ENCODE peak calls at places on chromosomes 5 and 9, in nine cellular contexts. One of them, this sample, is unnamed.
A peak's percentile ranks its signal among the peaks of the same experiment; 100 is the strongest.

GRCh38 chr5:143980506-143980905 is 168.5 kb downstream of the HMHB1 start:
- DNase-seq in lung: no peak
- DNase-seq in heart right ventricle: no peak
- DNase-seq in right lobe of liver: no peak
- DNase-seq in breast epithelium: no peak
- DNase-seq in psoas muscle: no peak
- DNase-seq in mammary epithelial cell: no peak
- DNase-seq in A673: no peak
- DNase-seq in mucosa of descending colon: no peak
- DNase-seq in this sample: no peak

GRCh38 chr5:32311404-32312193 is 1.1 kb downstream of the MTMR12 start:
- DNase-seq in A673: peak; percentile 36
- DNase-seq in breast epithelium: no peak
- DNase-seq in psoas muscle: no peak
- DNase-seq in heart right ventricle: no peak
- DNase-seq in lung: no peak
- DNase-seq in right lobe of liver: no peak
- DNase-seq in mucosa of descending colon: no peak
- DNase-seq in mammary epithelial cell: no peak
- DNase-seq in this sample: no peak

GRCh38 chr5:106730912-106731311 is 939.8 kb downstream of the EFNA5 start:
- DNase-seq in lung: no peak
- DNase-seq in mammary epithelial cell: peak; percentile 68
- DNase-seq in A673: no peak
- DNase-seq in mucosa of descending colon: no peak
- DNase-seq in psoas muscle: no peak
- DNase-seq in heart right ventricle: no peak
- DNase-seq in right lobe of liver: no peak
- DNase-seq in breast epithelium: no peak
- DNase-seq in this sample: no peak

GRCh38 chr5:151740336-151740942 is 18.0 kb downstream of the ATOX1 start:
- DNase-seq in heart right ventricle: peak; percentile 70
- DNase-seq in right lobe of liver: no peak
- DNase-seq in breast epithelium: no peak
- DNase-seq in lung: peak; percentile 51
- DNase-seq in mammary epithelial cell: peak; percentile 60
- DNase-seq in mucosa of descending colon: peak; percentile 63
- DNase-seq in A673: peak; percentile 84
- DNase-seq in psoas muscle: peak; percentile 73
- DNase-seq in this sample: peak; percentile 23

GRCh38 chr5:132049093-132049492 is 11.4 kb upstream of the IL3 start:
- DNase-seq in A673: no peak
- DNase-seq in right lobe of liver: no peak
- DNase-seq in mucosa of descending colon: no peak
- DNase-seq in breast epithelium: no peak
- DNase-seq in lung: no peak
- DNase-seq in psoas muscle: peak; percentile 12
- DNase-seq in heart right ventricle: no peak
- DNase-seq in mammary epithelial cell: no peak
- DNase-seq in this sample: no peak

GRCh38 chr5:173399846-173400245 is 71.6 kb upstream of the STC2 start:
- DNase-seq in right lobe of liver: no peak
- DNase-seq in psoas muscle: no peak
- DNase-seq in lung: no peak
- DNase-seq in mucosa of descending colon: no peak
- DNase-seq in heart right ventricle: no peak
- DNase-seq in breast epithelium: no peak
- DNase-seq in A673: no peak
- DNase-seq in mammary epithelial cell: no peak
- DNase-seq in this sample: no peak

GRCh38 chr5:18744990-18745590 is 1110.8 kb downstream of the TAF11L14 start:
- DNase-seq in lung: no peak
- DNase-seq in mucosa of descending colon: peak; percentile 39
- DNase-seq in heart right ventricle: no peak
- DNase-seq in mammary epithelial cell: no peak
- DNase-seq in psoas muscle: no peak
- DNase-seq in breast epithelium: no peak
- DNase-seq in A673: no peak
- DNase-seq in right lobe of liver: no peak
- DNase-seq in this sample: no peak

GRCh38 chr9:119961774-119962408 is 592.7 kb upstream of the BRINP1 start:
- DNase-seq in heart right ventricle: no peak
- DNase-seq in mammary epithelial cell: no peak
- DNase-seq in right lobe of liver: peak; percentile 61
- DNase-seq in breast epithelium: no peak
- DNase-seq in psoas muscle: peak; percentile 48
- DNase-seq in mucosa of descending colon: no peak
- DNase-seq in lung: peak; percentile 38
- DNase-seq in A673: peak; percentile 38
- DNase-seq in this sample: no peak

GRCh38 chr5:113615708-113616107 is 102.2 kb downstream of the YTHDC2 start:
- DNase-seq in mammary epithelial cell: no peak
- DNase-seq in mucosa of descending colon: no peak
- DNase-seq in psoas muscle: no peak
- DNase-seq in A673: no peak
- DNase-seq in heart right ventricle: no peak
- DNase-seq in lung: no peak
- DNase-seq in breast epithelium: no peak
- DNase-seq in right lobe of liver: no peak
- DNase-seq in this sample: no peak

GRCh38 chr5:172114875-172115422 is 73.1 kb downstream of the STK10 start:
- DNase-seq in right lobe of liver: peak; percentile 77
- DNase-seq in mammary epithelial cell: no peak
- DNase-seq in mucosa of descending colon: peak; percentile 86
- DNase-seq in heart right ventricle: peak; percentile 54
- DNase-seq in lung: peak; percentile 57
- DNase-seq in A673: no peak
- DNase-seq in breast epithelium: no peak
- DNase-seq in psoas muscle: peak; percentile 67
- DNase-seq in this sample: peak; percentile 50

GRCh38 chr5:133952729-133953567 is 15.5 kb downstream of the C5orf15 start:
- DNase-seq in psoas muscle: peak; percentile 70
- DNase-seq in heart right ventricle: peak; percentile 82
- DNase-seq in mammary epithelial cell: no peak
- DNase-seq in mucosa of descending colon: no peak
- DNase-seq in A673: no peak
- DNase-seq in lung: peak; percentile 43
- DNase-seq in breast epithelium: no peak
- DNase-seq in right lobe of liver: peak; percentile 73
- DNase-seq in this sample: no peak

GRCh38 chr5:132427285-132428146 is 58.0 kb downstream of the SLC22A5 start:
- DNase-seq in A673: no peak
- DNase-seq in mammary epithelial cell: no peak
- DNase-seq in mucosa of descending colon: peak; percentile 80
- DNase-seq in lung: peak; percentile 62
- DNase-seq in heart right ventricle: no peak
- DNase-seq in psoas muscle: no peak
- DNase-seq in right lobe of liver: peak; percentile 65
- DNase-seq in breast epithelium: no peak
- DNase-seq in this sample: peak; percentile 37

GRCh38 chr5:130324953-130325671 is 420.8 kb downstream of the CHSY3 start:
- DNase-seq in right lobe of liver: no peak
- DNase-seq in breast epithelium: no peak
- DNase-seq in mammary epithelial cell: peak; percentile 6
- DNase-seq in lung: no peak
- DNase-seq in heart right ventricle: peak; percentile 8
- DNase-seq in psoas muscle: no peak
- DNase-seq in A673: no peak
- DNase-seq in mucosa of descending colon: no peak
- DNase-seq in this sample: no peak

GRCh38 chr5:130321931-130322330 is 417.7 kb downstream of the CHSY3 start:
- DNase-seq in A673: no peak
- DNase-seq in right lobe of liver: no peak
- DNase-seq in psoas muscle: no peak
- DNase-seq in breast epithelium: no peak
- DNase-seq in mammary epithelial cell: no peak
- DNase-seq in heart right ventricle: no peak
- DNase-seq in mucosa of descending colon: no peak
- DNase-seq in lung: no peak
- DNase-seq in this sample: no peak

GRCh38 chr5:130323804-130324454 is 419.7 kb downstream of the CHSY3 start:
- DNase-seq in A673: no peak
- DNase-seq in right lobe of liver: no peak
- DNase-seq in breast epithelium: no peak
- DNase-seq in lung: no peak
- DNase-seq in mammary epithelial cell: peak; percentile 75
- DNase-seq in mucosa of descending colon: no peak
- DNase-seq in psoas muscle: no peak
- DNase-seq in heart right ventricle: no peak
- DNase-seq in this sample: no peak
- H3K9me3 ChIP-seq in A673: no peaks in the 10 kb centered on the region
- H3K9me3 ChIP-seq in right lobe of liver: no peaks in the 10 kb centered on the region
- H3K9me3 ChIP-seq in breast epithelium: no peaks in the 10 kb centered on the region
- H3K9me3 ChIP-seq in lung: no peaks in the 10 kb centered on the region
- H3K9me3 ChIP-seq in mammary epithelial cell: peaks cover 12% of the 10 kb centered on the region
- H3K9me3 ChIP-seq in mucosa of descending colon: no peaks in the 10 kb centered on the region
- H3K9me3 ChIP-seq in psoas muscle: peaks cover 5% of the 10 kb centered on the region
- H3K9me3 ChIP-seq in heart right ventricle: no peaks in the 10 kb centered on the region
- H3K9me3 ChIP-seq in this sample: no peaks in the 10 kb centered on the region

GRCh38 chr9:8473226-8473625 is 673.6 kb upstream of the DMAC1 start:
- DNase-seq in heart right ventricle: no peak
- DNase-seq in psoas muscle: no peak
- DNase-seq in breast epithelium: no peak
- DNase-seq in A673: no peak
- DNase-seq in right lobe of liver: no peak
- DNase-seq in mucosa of descending colon: no peak
- DNase-seq in lung: no peak
- DNase-seq in mammary epithelial cell: no peak
- DNase-seq in this sample: no peak

GRCh38 chr9:8468048-8468600 is 668.5 kb upstream of the DMAC1 start:
- DNase-seq in A673: no peak
- DNase-seq in mammary epithelial cell: no peak
- DNase-seq in lung: no peak
- DNase-seq in right lobe of liver: no peak
- DNase-seq in heart right ventricle: no peak
- DNase-seq in psoas muscle: no peak
- DNase-seq in mucosa of descending colon: no peak
- DNase-seq in breast epithelium: no peak
- DNase-seq in this sample: no peak
- H3K9me3 ChIP-seq in A673: no peaks in the 10 kb centered on the region
- H3K9me3 ChIP-seq in mammary epithelial cell: no peaks in the 10 kb centered on the region
- H3K9me3 ChIP-seq in lung: no peaks in the 10 kb centered on the region
- H3K9me3 ChIP-seq in right lobe of liver: no peaks in the 10 kb centered on the region
- H3K9me3 ChIP-seq in heart right ventricle: no peaks in the 10 kb centered on the region
- H3K9me3 ChIP-seq in psoas muscle: no peaks in the 10 kb centered on the region
- H3K9me3 ChIP-seq in mucosa of descending colon: no peaks in the 10 kb centered on the region
- H3K9me3 ChIP-seq in breast epithelium: no peaks in the 10 kb centered on the region
- H3K9me3 ChIP-seq in this sample: no peaks in the 10 kb centered on the region

GRCh38 chr5:126812199-126812570 is 35.2 kb downstream of the LMNB1 start:
- DNase-seq in mammary epithelial cell: no peak
- DNase-seq in mucosa of descending colon: no peak
- DNase-seq in heart right ventricle: no peak
- DNase-seq in psoas muscle: no peak
- DNase-seq in breast epithelium: no peak
- DNase-seq in lung: no peak
- DNase-seq in A673: peak; percentile 18
- DNase-seq in right lobe of liver: no peak
- DNase-seq in this sample: no peak
- H3K9me3 ChIP-seq in mammary epithelial cell: no peaks in the 10 kb centered on the region
- H3K9me3 ChIP-seq in mucosa of descending colon: no peaks in the 10 kb centered on the region
- H3K9me3 ChIP-seq in heart right ventricle: no peaks in the 10 kb centered on the region
- H3K9me3 ChIP-seq in psoas muscle: no peaks in the 10 kb centered on the region
- H3K9me3 ChIP-seq in breast epithelium: no peaks in the 10 kb centered on the region
- H3K9me3 ChIP-seq in lung: no peaks in the 10 kb centered on the region
- H3K9me3 ChIP-seq in A673: no peaks in the 10 kb centered on the region
- H3K9me3 ChIP-seq in right lobe of liver: no peaks in the 10 kb centered on the region
- H3K9me3 ChIP-seq in this sample: no peaks in the 10 kb centered on the region

GRCh38 chr9:101408374-101409078 is 9.9 kb downstream of the ZNF189 start:
- DNase-seq in mucosa of descending colon: no peak
- DNase-seq in A673: no peak
- DNase-seq in right lobe of liver: no peak
- DNase-seq in heart right ventricle: no peak
- DNase-seq in breast epithelium: no peak
- DNase-seq in lung: no peak
- DNase-seq in psoas muscle: no peak
- DNase-seq in mammary epithelial cell: no peak
- DNase-seq in this sample: no peak
- H3K9me3 ChIP-seq in mucosa of descending colon: peaks cover 89% of the 10 kb centered on the region
- H3K9me3 ChIP-seq in A673: peaks cover 89% of the 10 kb centered on the region
- H3K9me3 ChIP-seq in right lobe of liver: peaks cover 61% of the 10 kb centered on the region
- H3K9me3 ChIP-seq in heart right ventricle: peaks cover 72% of the 10 kb centered on the region
- H3K9me3 ChIP-seq in breast epithelium: peaks cover 79% of the 10 kb centered on the region
- H3K9me3 ChIP-seq in lung: peaks cover 12% of the 10 kb centered on the region
- H3K9me3 ChIP-seq in psoas muscle: peaks cover 95% of the 10 kb centered on the region
- H3K9me3 ChIP-seq in mammary epithelial cell: peaks cover 56% of the 10 kb centered on the region
- H3K9me3 ChIP-seq in this sample: peaks cover 48% of the 10 kb centered on the region

DNA sequence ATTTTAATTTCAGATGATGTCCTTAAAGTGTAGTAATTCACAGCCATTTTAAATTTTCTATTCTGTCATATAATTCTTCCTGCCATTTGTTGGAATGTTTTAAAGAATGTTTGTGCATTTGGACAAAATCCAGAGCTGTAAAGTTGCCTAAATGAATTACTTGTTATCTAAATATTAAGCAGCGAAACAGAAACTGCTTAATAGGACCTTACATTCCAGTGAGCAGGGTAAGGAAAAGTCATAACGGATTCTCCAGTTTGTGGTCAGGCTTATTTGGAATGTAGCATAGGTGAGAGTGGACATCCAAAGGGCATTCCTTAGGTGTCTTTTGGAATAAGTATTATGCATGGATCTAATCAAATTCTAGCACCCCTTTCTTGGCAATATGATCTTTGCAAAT is 410.4 kb upstream of the PTPRD start:
- DNase-seq in lung: no peak
- DNase-seq in right lobe of liver: no peak
- DNase-seq in breast epithelium: no peak
- DNase-seq in heart right ventricle: no peak
- DNase-seq in psoas muscle: no peak
- DNase-seq in mammary epithelial cell: no peak
- DNase-seq in A673: no peak
- DNase-seq in mucosa of descending colon: no peak
- DNase-seq in this sample: no peak
- H3K9me3 ChIP-seq in lung: peaks cover 3% of the 10 kb centered on the region
- H3K9me3 ChIP-seq in right lobe of liver: no peaks in the 10 kb centered on the region
- H3K9me3 ChIP-seq in breast epithelium: no peaks in the 10 kb centered on the region
- H3K9me3 ChIP-seq in heart right ventricle: no peaks in the 10 kb centered on the region
- H3K9me3 ChIP-seq in psoas muscle: no peaks in the 10 kb centered on the region
- H3K9me3 ChIP-seq in mammary epithelial cell: peaks cover 2% of the 10 kb centered on the region
- H3K9me3 ChIP-seq in A673: no peaks in the 10 kb centered on the region
- H3K9me3 ChIP-seq in mucosa of descending colon: peaks cover 29% of the 10 kb centered on the region
- H3K9me3 ChIP-seq in this sample: no peaks in the 10 kb centered on the region

GRCh38 chr5:158468444-158468843 is 609.5 kb upstream of the CLINT1 start:
- DNase-seq in lung: no peak
- DNase-seq in breast epithelium: no peak
- DNase-seq in heart right ventricle: no peak
- DNase-seq in right lobe of liver: no peak
- DNase-seq in psoas muscle: no peak
- DNase-seq in mucosa of descending colon: no peak
- DNase-seq in A673: no peak
- DNase-seq in mammary epithelial cell: peak; percentile 44
- DNase-seq in this sample: no peak
- H3K9me3 ChIP-seq in lung: peaks cover 1% of the 10 kb centered on the region
- H3K9me3 ChIP-seq in breast epithelium: no peaks in the 10 kb centered on the region
- H3K9me3 ChIP-seq in heart right ventricle: no peaks in the 10 kb centered on the region
- H3K9me3 ChIP-seq in right lobe of liver: no peaks in the 10 kb centered on the region
- H3K9me3 ChIP-seq in psoas muscle: no peaks in the 10 kb centered on the region
- H3K9me3 ChIP-seq in mucosa of descending colon: no peaks in the 10 kb centered on the region
- H3K9me3 ChIP-seq in A673: no peaks in the 10 kb centered on the region
- H3K9me3 ChIP-seq in mammary epithelial cell: no peaks in the 10 kb centered on the region
- H3K9me3 ChIP-seq in this sample: no peaks in the 10 kb centered on the region

DNA sequence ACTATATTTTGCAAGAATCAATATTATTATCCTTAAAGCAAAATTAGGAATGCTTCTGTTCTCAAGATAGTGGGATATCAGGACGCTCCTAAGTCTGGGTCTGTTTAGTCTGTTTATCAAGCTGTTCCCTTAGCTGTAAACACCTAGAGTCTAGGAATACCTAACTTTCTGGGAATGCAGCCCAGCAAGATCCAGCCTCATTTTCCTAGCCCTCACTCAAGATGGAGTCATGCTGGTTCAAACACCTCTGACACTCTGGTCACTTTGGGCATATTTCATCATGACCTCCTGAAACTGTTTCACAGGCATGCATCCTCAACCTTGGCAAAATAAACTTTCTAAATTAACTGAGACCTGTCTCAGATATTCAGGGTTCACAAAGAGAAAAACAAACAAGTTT is 14.4 kb upstream of the MRPS30 start:
- DNase-seq in psoas muscle: no peak
- DNase-seq in mucosa of descending colon: no peak
- DNase-seq in heart right ventricle: no peak
- DNase-seq in mammary epithelial cell: no peak
- DNase-seq in A673: no peak
- DNase-seq in right lobe of liver: no peak
- DNase-seq in lung: no peak
- DNase-seq in breast epithelium: no peak
- DNase-seq in this sample: no peak
- H3K9me3 ChIP-seq in psoas muscle: no peaks in the 10 kb centered on the region
- H3K9me3 ChIP-seq in mucosa of descending colon: peaks cover 38% of the 10 kb centered on the region
- H3K9me3 ChIP-seq in heart right ventricle: peaks cover 6% of the 10 kb centered on the region
- H3K9me3 ChIP-seq in mammary epithelial cell: no peaks in the 10 kb centered on the region
- H3K9me3 ChIP-seq in A673: peaks cover 5% of the 10 kb centered on the region
- H3K9me3 ChIP-seq in right lobe of liver: no peaks in the 10 kb centered on the region
- H3K9me3 ChIP-seq in lung: peaks cover 7% of the 10 kb centered on the region
- H3K9me3 ChIP-seq in breast epithelium: peaks cover 26% of the 10 kb centered on the region
- H3K9me3 ChIP-seq in this sample: no peaks in the 10 kb centered on the region